ENCODE peak calls at places on chromosomes 3 and 15, in six cellular contexts. L, Q, Z, E, U and I are unnamed samples. For H3K9me3, the result is how much of the 10 kb centered on the place peaks cover.

GRCh38 chr15:77416954-77417353 is 3.0 kb downstream of the PEAK1 start:
- DNase-seq in L (no peak), Q (no peak), Z (no peak), E (no peak), U (no peak), I (no peak)

GRCh38 chr3:65914740-65915366 is 123.9 kb downstream of the MAGI1 start:
- DNase-seq in L (no peak), Q (no peak), Z (no peak), E (peak), U (no peak), I (no peak)

GRCh38 chr15:93610944-93611343 is 521.9 kb upstream of the RGMA start:
- DNase-seq in L (peak), Q (no peak), Z (no peak), E (no peak), U (no peak), I (no peak)

GRCh38 chr3:183698318-183698731 is 728 bp downstream of the YEATS2 start:
- DNase-seq in L (peak), Q (no peak), Z (peak), E (peak), U (no peak), I (no peak)

GRCh38 chr15:87610366-87610765 is 646.2 kb downstream of the NTRK3 start:
- DNase-seq in L (peak), Q (no peak), Z (no peak), E (no peak), U (no peak), I (no peak)

GRCh38 chr15:40941528-40942336 is 11.5 kb upstream of the CHAC1 start:
- DNase-seq in L (peak), Q (peak), Z (peak), E (peak), U (peak), I (peak)

GRCh38 chr3:134367869-134368750 is 6.1 kb downstream of the AMOTL2 start:
- DNase-seq in L (no peak), Q (no peak), Z (no peak), E (no peak), U (no peak), I (no peak)

GRCh38 chr15:65331811-65332210 is 27.3 kb downstream of the RNU5B-1 start:
- DNase-seq in L (no peak), Q (no peak), Z (no peak), E (no peak), U (no peak), I (no peak)

GRCh38 chr15:93046120-93046519 is 42.9 kb downstream of the RGMA start:
- DNase-seq in L (no peak), Q (no peak), Z (no peak), E (no peak), U (no peak), I (no peak)

GRCh38 chr3:4351164-4351855 is 48.1 kb downstream of the SETMAR start:
- DNase-seq in L (peak), Q (peak), Z (no peak), E (no peak), U (no peak), I (no peak)

GRCh38 chr15:32909431-32909830 is 191.6 kb downstream of the GREM1 start:
- DNase-seq in L (peak), Q (no peak), Z (no peak), E (peak), U (no peak), I (no peak)

GRCh38 chr3:127998596-127998995 is 53.6 kb upstream of the SEC61A1 start:
- DNase-seq in L (no peak), Q (no peak), Z (no peak), E (no peak), U (peak), I (no peak)

GRCh38 chr15:83114305-83114704 is 6.9 kb downstream of the TM6SF1 start:
- DNase-seq in L (no peak), Q (no peak), Z (no peak), E (no peak), U (no peak), I (no peak)

GRCh38 chr15:75420698-75421097 is 30.8 kb downstream of the SIN3A start:
- DNase-seq in L (peak), Q (no peak), Z (no peak), E (peak), U (no peak), I (no peak)

GRCh38 chr3:1010228-1010627 is 82.6 kb upstream of the CNTN6 start:
- DNase-seq in L (no peak), Q (no peak), Z (no peak), E (no peak), U (no peak), I (no peak)
- H3K9me3 ChIP-seq in L (under half), Q (under half), Z (under half), E (under half), U (under half), I (under half)

GRCh38 chr3:37053337-37053736 is 60.0 kb downstream of the MLH1 start:
- DNase-seq in L (no peak), Q (no peak), Z (no peak), E (no peak), U (no peak), I (no peak)

GRCh38 chr3:37054370-37054769 is 61.1 kb downstream of the MLH1 start:
- DNase-seq in L (peak), Q (no peak), Z (no peak), E (peak), U (no peak), I (no peak)

GRCh38 chr3:37053753-37054152 is 60.4 kb downstream of the MLH1 start:
- DNase-seq in L (no peak), Q (no peak), Z (no peak), E (no peak), U (no peak), I (no peak)

GRCh38 chr3:37050242-37050641 is 56.9 kb downstream of the MLH1 start:
- DNase-seq in L (no peak), Q (no peak), Z (peak), E (no peak), U (no peak), I (no peak)

DNA sequence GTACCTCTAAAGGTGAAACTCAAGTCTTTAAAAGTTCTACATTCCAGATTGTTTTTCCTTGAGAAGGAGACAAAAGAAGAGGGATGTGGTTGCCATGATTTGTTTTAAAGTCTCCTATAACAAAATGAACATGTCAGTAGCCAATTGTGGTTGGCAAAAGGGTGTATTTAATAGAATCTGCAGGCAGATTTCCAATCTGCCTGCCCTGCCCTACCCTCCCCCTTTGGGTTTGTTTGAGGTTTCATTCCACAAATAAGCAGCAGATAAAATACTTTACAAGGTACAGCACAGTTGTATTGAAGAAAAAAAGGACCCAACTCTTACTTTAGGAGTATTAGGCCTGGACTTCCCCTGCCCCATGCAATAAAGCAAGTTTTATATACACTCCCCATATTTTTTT is 59.5 kb downstream of the MLH1 start:
- DNase-seq in L (peak), Q (no peak), Z (no peak), E (no peak), U (peak), I (no peak)
- H3K4me3 ChIP-seq in L (no peak), Q (no peak), Z (no peak), E (no peak), U (no peak), I (no peak)

GRCh38 chr3:75768303-75769017 is 16.9 kb downstream of the ZNF717 start:
- DNase-seq in L (no peak), Q (no peak), Z (no peak), E (no peak), U (no peak), I (no peak)
- H3K9me3 ChIP-seq in L (under half), Q (under half), Z (half or more), E (under half), U (under half), I (under half)

GRCh38 chr3:32577621-32578556 is 7.2 kb upstream of the DYNC1LI1 start:
- DNase-seq in L (no peak), Q (no peak), Z (peak), E (peak), U (no peak), I (no peak)
- H3K4me3 ChIP-seq in L (peak), Q (no peak), Z (no peak), E (peak), U (no peak), I (peak)

DNA sequence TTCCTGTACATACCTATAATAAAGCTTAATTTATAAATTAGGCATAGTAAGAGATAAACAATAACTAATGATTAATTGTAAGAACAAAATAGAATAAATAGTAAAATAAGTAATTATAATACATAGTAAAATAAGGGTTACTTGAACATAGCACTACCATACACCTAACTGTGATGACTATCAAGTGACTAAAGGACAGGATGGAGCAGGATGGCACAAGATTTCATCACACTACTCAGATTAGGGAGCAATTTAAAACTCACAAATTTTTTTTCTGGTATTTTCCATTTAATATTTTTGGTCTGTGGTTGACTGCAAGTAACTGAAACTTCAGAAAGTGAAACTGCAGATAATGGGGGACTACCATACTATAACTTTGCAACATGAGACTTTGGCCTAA is 14.8 kb downstream of the RFX7 start:
- DNase-seq in L (no peak), Q (no peak), Z (no peak), E (no peak), U (no peak), I (no peak)
- H3K9me3 ChIP-seq in L (under half), Q (under half), Z (under half), E (under half), U (under half), I (under half)

GRCh38 chr3:111984636-111985298 is 5.9 kb downstream of the ABHD10 start:
- DNase-seq in L (no peak), Q (no peak), Z (no peak), E (no peak), U (no peak), I (no peak)

GRCh38 chr3:111986800-111987199 is 8.0 kb downstream of the ABHD10 start:
- DNase-seq in L (no peak), Q (no peak), Z (no peak), E (no peak), U (no peak), I (no peak)

DNA sequence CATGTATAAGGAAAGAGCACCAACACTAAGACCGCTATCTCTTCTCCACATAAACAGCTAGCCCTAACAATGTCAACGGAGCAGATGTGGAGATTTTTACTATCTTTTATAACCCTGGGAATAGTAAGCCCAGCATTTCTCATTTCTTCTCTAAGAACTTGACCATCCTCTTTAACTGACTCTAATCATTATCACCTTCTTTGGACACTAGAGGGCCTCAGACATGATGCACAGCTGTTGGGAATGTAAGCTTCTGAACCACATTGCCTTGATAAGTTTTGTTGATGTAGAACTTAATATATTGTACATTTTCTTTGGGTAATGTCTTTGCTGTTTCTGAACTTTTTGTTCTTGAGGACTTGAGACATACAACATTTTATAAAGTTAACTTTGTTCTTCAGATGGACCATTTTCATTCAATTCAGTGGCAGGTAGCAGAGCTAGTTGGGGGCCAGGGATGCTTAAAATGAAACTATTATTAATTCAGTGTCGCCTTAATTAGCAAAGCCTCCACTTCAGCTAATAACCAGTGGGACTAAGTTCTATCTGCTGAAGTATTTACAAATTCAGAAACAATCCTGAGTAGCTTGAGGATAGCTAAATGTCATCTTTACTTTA is 9.6 kb upstream of the TAGLN3 start:
- DNase-seq in L (peak), Q (no peak), Z (no peak), E (peak), U (no peak), I (no peak)
- H3K4me3 ChIP-seq in L (no peak), Q (no peak), Z (no peak), E (no peak), U (no peak), I (no peak)

GRCh38 chr3:111797035-111797717 is 61.9 kb upstream of the PHLDB2 start:
- DNase-seq in L (no peak), Q (no peak), Z (no peak), E (peak), U (no peak), I (no peak)
- H3K9me3 ChIP-seq in L (under half), Q (under half), Z (under half), E (under half), U (under half), I (under half)

DNA sequence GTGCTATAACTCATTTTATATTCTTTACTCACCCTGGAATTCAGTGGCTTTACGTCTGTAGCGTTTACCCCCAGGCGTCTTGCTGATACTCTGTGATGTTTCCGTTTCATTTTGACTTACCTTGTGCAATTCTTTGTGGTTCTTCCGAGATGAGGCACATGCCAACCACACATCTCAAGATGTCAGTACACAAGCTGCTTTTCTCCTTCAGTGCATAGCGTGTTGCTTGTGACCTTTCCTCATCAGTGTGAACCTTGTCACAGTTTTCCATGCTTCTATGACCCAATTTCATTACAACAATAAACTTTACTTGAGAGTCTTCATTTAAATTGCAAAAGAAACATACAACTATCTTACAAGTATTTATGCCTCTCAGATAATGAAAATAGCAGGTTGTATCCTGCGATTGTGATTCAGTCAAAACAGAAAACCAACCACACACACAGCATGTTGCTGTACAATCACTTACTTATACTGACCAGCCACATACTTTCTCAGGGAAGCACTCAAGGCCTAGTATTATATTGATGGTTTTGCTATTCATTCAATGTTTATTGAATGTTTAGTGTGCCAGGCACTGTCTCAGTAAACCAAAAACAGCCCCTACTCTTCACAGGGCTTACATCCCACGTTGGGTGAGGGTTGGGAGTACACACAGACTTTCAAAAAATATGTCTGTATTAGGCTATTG is 4.6 kb upstream of the TBL1XR1 start:
- DNase-seq in L (peak), Q (peak), Z (no peak), E (peak), U (no peak), I (peak)
- H3K4me3 ChIP-seq in L (no peak), Q (peak), Z (no peak), E (no peak), U (no peak), I (peak)

DNA sequence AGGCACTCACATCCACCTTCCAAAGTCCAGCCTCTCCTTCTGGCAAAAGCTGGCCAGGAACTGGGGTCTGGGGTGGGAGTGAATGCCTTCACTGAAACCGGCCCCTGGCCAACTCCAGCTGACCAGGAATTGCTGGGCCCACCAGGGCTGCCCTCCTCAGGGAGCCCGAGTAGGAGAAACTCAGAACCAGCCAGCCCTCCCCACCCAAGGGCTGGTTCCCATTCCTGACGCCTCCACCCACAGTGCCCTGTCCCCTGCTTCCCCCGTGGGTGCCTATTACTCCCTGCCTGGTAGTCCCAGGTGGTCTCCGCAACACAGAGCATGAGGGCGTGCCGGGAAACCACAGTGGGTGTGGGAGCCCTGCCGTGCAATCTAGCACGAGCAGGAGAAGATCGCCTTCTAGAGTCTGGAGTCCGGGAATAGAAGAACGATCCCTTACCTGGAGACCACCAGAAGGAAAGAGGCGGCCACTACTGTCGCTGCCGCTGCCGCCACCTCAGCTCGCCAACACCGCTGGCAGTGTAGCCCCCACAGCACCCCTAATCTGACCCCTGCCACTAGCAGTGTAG is 178.8 kb downstream of the POTEB3 start:
- DNase-seq in L (no peak), Q (no peak), Z (no peak), E (no peak), U (no peak), I (no peak)
- H3K9me3 ChIP-seq in L (under half), Q (under half), Z (under half), E (under half), U (under half), I (under half)

GRCh38 chr15:89359471-89360293 is 25.1 kb upstream of the POLG start:
- DNase-seq in L (no peak), Q (no peak), Z (no peak), E (no peak), U (no peak), I (no peak)
- H3K4me3 ChIP-seq in L (no peak), Q (no peak), Z (no peak), E (no peak), U (peak), I (no peak)